ENCODE peak calls at places on chromosome 9, in five cellular contexts. One of them, this sample, is unnamed.
A peak's percentile ranks its signal among the peaks of the same experiment; 100 is the strongest.

GRCh38 chr9:113511856-113512761 is 48.6 kb downstream of the RGS3 start:
- DNase-seq in endodermal cell: no peak
- DNase-seq in cardiac muscle cell: no peak
- DNase-seq in PC-3: no peak
- DNase-seq in tibial artery: no peak
- DNase-seq in this sample: peak; percentile 72

GRCh38 chr9:134326754-134327526 is 685 bp downstream of the RXRA start:
- DNase-seq in endodermal cell: peak; percentile 74
- DNase-seq in tibial artery: no peak
- DNase-seq in PC-3: peak; percentile 8
- DNase-seq in cardiac muscle cell: peak; percentile 74
- DNase-seq in this sample: no peak

GRCh38 chr9:87212563-87213154 is 265.4 kb upstream of the GAS1 start:
- DNase-seq in endodermal cell: no peak
- DNase-seq in PC-3: peak; percentile 53
- DNase-seq in tibial artery: no peak
- DNase-seq in cardiac muscle cell: no peak
- DNase-seq in this sample: no peak

GRCh38 chr9:107286057-107286456 is 3.0 kb downstream of the RAD23B start:
- DNase-seq in endodermal cell: no peak
- DNase-seq in tibial artery: no peak
- DNase-seq in PC-3: peak; percentile 52
- DNase-seq in cardiac muscle cell: peak; percentile 15
- DNase-seq in this sample: no peak

GRCh38 chr9:133632806-133633680 is 3.1 kb upstream of the DBH start:
- DNase-seq in PC-3: no peak
- DNase-seq in tibial artery: no peak
- DNase-seq in endodermal cell: no peak
- DNase-seq in cardiac muscle cell: peak; percentile 56
- DNase-seq in this sample: no peak

GRCh38 chr9:112029921-112030444 is 133.4 kb downstream of the UGCG start:
- DNase-seq in endodermal cell: peak; percentile 50
- DNase-seq in tibial artery: no peak
- DNase-seq in cardiac muscle cell: peak; percentile 14
- DNase-seq in PC-3: peak; percentile 79
- DNase-seq in this sample: no peak

GRCh38 chr9:89304479-89305188 is 6.4 kb upstream of the CKS2 start:
- DNase-seq in PC-3: no peak
- DNase-seq in endodermal cell: no peak
- DNase-seq in cardiac muscle cell: no peak
- DNase-seq in tibial artery: no peak
- DNase-seq in this sample: no peak

GRCh38 chr9:122084276-122084675 is 8.8 kb downstream of the TTLL11 start:
- DNase-seq in cardiac muscle cell: no peak
- DNase-seq in tibial artery: no peak
- DNase-seq in PC-3: no peak
- DNase-seq in endodermal cell: no peak
- DNase-seq in this sample: no peak

GRCh38 chr9:90365646-90366045 is 277.0 kb downstream of the DIRAS2 start:
- DNase-seq in tibial artery: no peak
- DNase-seq in cardiac muscle cell: no peak
- DNase-seq in endodermal cell: no peak
- DNase-seq in PC-3: no peak
- DNase-seq in this sample: no peak

GRCh38 chr9:127955294-127956015 is 17.8 kb upstream of the DPM2 start:
- DNase-seq in tibial artery: no peak
- DNase-seq in cardiac muscle cell: no peak
- DNase-seq in endodermal cell: peak; percentile 94
- DNase-seq in PC-3: peak; percentile 95
- DNase-seq in this sample: peak; percentile 64

GRCh38 chr9:74570879-74571512 is 73.9 kb downstream of the RORB start:
- DNase-seq in tibial artery: no peak
- DNase-seq in PC-3: peak; percentile 47
- DNase-seq in cardiac muscle cell: peak; percentile 56
- DNase-seq in endodermal cell: peak; percentile 68
- DNase-seq in this sample: peak; percentile 47

GRCh38 chr9:99726758-99727157 is 94.9 kb upstream of the NR4A3 start:
- DNase-seq in cardiac muscle cell: no peak
- DNase-seq in endodermal cell: no peak
- DNase-seq in PC-3: no peak
- DNase-seq in tibial artery: no peak
- DNase-seq in this sample: no peak

GRCh38 chr9:128285033-128285784 is 9.1 kb downstream of the SWI5 start:
- DNase-seq in cardiac muscle cell: no peak
- DNase-seq in tibial artery: no peak
- DNase-seq in endodermal cell: no peak
- DNase-seq in PC-3: no peak
- DNase-seq in this sample: no peak

GRCh38 chr9:117917873-117918272 is 213.7 kb downstream of the TLR4 start:
- DNase-seq in cardiac muscle cell: no peak
- DNase-seq in PC-3: no peak
- DNase-seq in tibial artery: no peak
- DNase-seq in endodermal cell: no peak
- DNase-seq in this sample: no peak

GRCh38 chr9:129275626-129276247 is 97.7 kb upstream of the IER5L start:
- DNase-seq in cardiac muscle cell: no peak
- DNase-seq in tibial artery: peak; percentile 4
- DNase-seq in PC-3: peak; percentile 43
- DNase-seq in endodermal cell: peak; percentile 48
- DNase-seq in this sample: peak; percentile 23

GRCh38 chr9:9558907-9559306 is 1053.9 kb downstream of the PTPRD start:
- DNase-seq in endodermal cell: no peak
- DNase-seq in tibial artery: no peak
- DNase-seq in PC-3: no peak
- DNase-seq in cardiac muscle cell: no peak
- DNase-seq in this sample: no peak

GRCh38 chr9:27622688-27623340 is 49.5 kb upstream of the C9orf72 start:
- DNase-seq in PC-3: peak; percentile 70
- DNase-seq in cardiac muscle cell: no peak
- DNase-seq in endodermal cell: no peak
- DNase-seq in tibial artery: no peak
- DNase-seq in this sample: no peak

GRCh38 chr9:127847155-127847463 is 7.3 kb downstream of the ENG start:
- DNase-seq in tibial artery: peak; percentile 53
- DNase-seq in endodermal cell: no peak
- DNase-seq in PC-3: no peak
- DNase-seq in cardiac muscle cell: peak; percentile 57
- DNase-seq in this sample: no peak

GRCh38 chr9:123537809-123538208 is 181.8 kb downstream of the CRB2 start:
- DNase-seq in tibial artery: no peak
- DNase-seq in endodermal cell: no peak
- DNase-seq in PC-3: no peak
- DNase-seq in cardiac muscle cell: no peak
- DNase-seq in this sample: no peak

GRCh38 chr9:34249274-34249673 is 70.4 kb downstream of the UBAP1 start:
- DNase-seq in PC-3: no peak
- DNase-seq in endodermal cell: no peak
- DNase-seq in tibial artery: no peak
- DNase-seq in cardiac muscle cell: no peak
- DNase-seq in this sample: no peak

GRCh38 chr9:112648624-112649023 is 69.3 kb downstream of the INIP start:
- DNase-seq in PC-3: no peak
- DNase-seq in endodermal cell: no peak
- DNase-seq in cardiac muscle cell: no peak
- DNase-seq in tibial artery: no peak
- DNase-seq in this sample: no peak

GRCh38 chr9:105475302-105475701 is 27.5 kb downstream of the FSD1L start:
- DNase-seq in PC-3: peak; percentile 30
- DNase-seq in cardiac muscle cell: peak; percentile 52
- DNase-seq in tibial artery: no peak
- DNase-seq in endodermal cell: no peak
- DNase-seq in this sample: no peak

GRCh38 chr9:78982849-78983248 is 588.9 kb upstream of the TLE4 start:
- DNase-seq in PC-3: peak; percentile 65
- DNase-seq in cardiac muscle cell: no peak
- DNase-seq in endodermal cell: no peak
- DNase-seq in tibial artery: no peak
- DNase-seq in this sample: no peak
- TF ChIP-seq CTCF in PC-3: no peak
- TF ChIP-seq CTCF in cardiac muscle cell: no peak
- TF ChIP-seq CTCF in endodermal cell: no peak
- TF ChIP-seq CTCF in tibial artery: no peak
- TF ChIP-seq CTCF in this sample: no peak

DNA sequence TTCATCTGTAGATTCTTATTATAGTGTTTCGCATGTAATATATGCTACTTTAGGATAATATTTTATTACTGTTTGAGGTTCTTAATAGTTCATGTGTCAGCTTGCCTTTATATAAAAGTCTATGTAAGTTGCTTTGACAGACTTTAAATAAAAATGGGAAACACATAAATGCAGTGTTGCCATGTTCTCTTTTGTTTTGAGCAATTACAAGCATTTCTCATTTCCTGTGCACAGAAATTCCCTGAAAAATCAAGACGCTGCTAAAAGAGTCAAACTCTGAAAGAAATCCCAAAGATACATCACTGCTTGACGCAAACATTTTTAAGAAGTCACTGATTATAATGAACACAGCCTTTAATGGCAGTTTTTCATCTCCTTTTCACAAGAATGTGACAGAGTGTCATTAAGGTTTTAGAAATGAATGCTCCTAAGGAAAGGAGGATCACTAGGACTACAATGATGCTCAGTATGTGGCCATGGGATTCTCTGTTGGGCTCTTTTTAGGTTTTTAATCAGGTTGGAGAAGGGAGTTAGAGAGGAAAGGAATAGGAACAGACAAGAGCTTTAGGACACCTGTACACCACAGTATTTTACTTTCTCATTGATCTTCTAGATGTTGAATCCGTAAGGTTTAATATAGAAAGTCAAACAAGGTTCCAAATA is 29.4 kb downstream of the ZCCHC7 start:
- DNase-seq in PC-3: no peak
- DNase-seq in endodermal cell: no peak
- DNase-seq in tibial artery: no peak
- DNase-seq in cardiac muscle cell: no peak
- DNase-seq in this sample: no peak
- H3K36me3 ChIP-seq in PC-3: no peaks in the 10 kb centered on the region
- H3K36me3 ChIP-seq in endodermal cell: peaks cover 4% of the 10 kb centered on the region
- H3K36me3 ChIP-seq in tibial artery: no peaks in the 10 kb centered on the region
- H3K36me3 ChIP-seq in cardiac muscle cell: no peaks in the 10 kb centered on the region
- H3K36me3 ChIP-seq in this sample: no peaks in the 10 kb centered on the region

GRCh38 chr9:92666912-92667532 is 2.9 kb downstream of the IPPK start:
- DNase-seq in endodermal cell: peak; percentile 21
- DNase-seq in PC-3: no peak
- DNase-seq in cardiac muscle cell: no peak
- DNase-seq in tibial artery: no peak
- DNase-seq in this sample: peak; percentile 17

GRCh38 chr9:92668746-92669526 is 995 bp downstream of the IPPK start:
- DNase-seq in tibial artery: no peak
- DNase-seq in PC-3: peak; percentile 50
- DNase-seq in cardiac muscle cell: peak; percentile 47
- DNase-seq in endodermal cell: peak; percentile 63
- DNase-seq in this sample: peak; percentile 73

GRCh38 chr9:92671323-92671722 is 1.4 kb upstream of the IPPK start:
- DNase-seq in endodermal cell: peak; percentile 68
- DNase-seq in cardiac muscle cell: no peak
- DNase-seq in PC-3: peak; percentile 81
- DNase-seq in tibial artery: no peak
- DNase-seq in this sample: peak; percentile 47

GRCh38 chr9:92669527-92669889 is 423 bp downstream of the IPPK start:
- DNase-seq in PC-3: no peak
- DNase-seq in endodermal cell: peak; percentile 75
- DNase-seq in cardiac muscle cell: no peak
- DNase-seq in tibial artery: peak; percentile 33
- DNase-seq in this sample: no peak

DNA sequence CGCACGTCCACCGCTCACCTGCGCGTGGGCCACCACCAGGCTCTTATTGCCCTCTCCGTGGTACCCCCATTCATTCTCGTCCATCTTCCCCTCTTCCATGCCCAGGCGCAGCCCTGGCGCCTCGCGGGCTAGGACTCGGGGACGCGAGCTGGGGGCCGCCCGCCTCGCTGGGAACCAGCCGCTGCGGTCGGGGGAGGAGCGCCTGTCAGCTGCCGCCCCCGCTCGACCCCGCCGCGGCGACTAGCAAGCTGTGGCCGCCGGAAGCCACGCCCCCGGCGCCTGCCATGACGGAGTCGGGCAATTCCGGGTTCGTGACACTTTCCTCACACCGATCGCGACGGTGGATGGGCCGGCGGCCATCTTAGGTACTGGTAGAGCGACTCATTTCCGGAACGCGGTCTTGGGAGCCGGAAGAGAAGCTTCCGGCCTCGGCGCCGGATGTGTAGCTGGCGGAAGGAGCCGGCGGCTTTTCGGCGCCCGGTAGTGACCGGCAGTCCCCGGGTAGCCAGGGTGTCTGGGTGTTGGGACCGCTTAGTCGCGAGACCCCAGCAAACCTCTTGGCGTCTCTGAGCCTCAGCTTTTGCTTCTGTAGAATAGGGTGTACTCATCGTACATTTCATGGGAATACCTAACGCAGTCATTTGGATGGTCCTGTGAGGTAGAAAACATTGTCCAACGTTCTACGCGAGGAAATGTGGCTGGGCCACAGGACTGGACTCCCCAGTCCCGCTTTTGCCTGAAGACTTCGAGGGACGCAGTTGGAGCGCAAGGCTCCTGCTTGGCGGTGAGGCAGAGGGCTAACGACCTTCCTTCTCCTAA is at the start of gene IPPK:
- DNase-seq in PC-3: peak; percentile 97
- DNase-seq in tibial artery: peak; percentile 99
- DNase-seq in cardiac muscle cell: peak; percentile 99
- DNase-seq in endodermal cell: peak; percentile 99
- DNase-seq in this sample: peak; percentile 97
- H3K9me3 ChIP-seq in PC-3: no peaks in the 10 kb centered on the region
- H3K9me3 ChIP-seq in tibial artery: no peaks in the 10 kb centered on the region
- H3K9me3 ChIP-seq in cardiac muscle cell: no peaks in the 10 kb centered on the region
- H3K9me3 ChIP-seq in endodermal cell: no peaks in the 10 kb centered on the region
- H3K9me3 ChIP-seq in this sample: no peaks in the 10 kb centered on the region

GRCh38 chr9:83448606-83449005 is 89.6 kb downstream of the FRMD3 start:
- DNase-seq in PC-3: no peak
- DNase-seq in cardiac muscle cell: no peak
- DNase-seq in endodermal cell: no peak
- DNase-seq in tibial artery: no peak
- DNase-seq in this sample: no peak

GRCh38 chr9:83449166-83449565 is 89.0 kb downstream of the FRMD3 start:
- DNase-seq in endodermal cell: no peak
- DNase-seq in tibial artery: no peak
- DNase-seq in PC-3: no peak
- DNase-seq in cardiac muscle cell: no peak
- DNase-seq in this sample: no peak

GRCh38 chr9:83447351-83447750 is 90.8 kb downstream of the FRMD3 start:
- DNase-seq in tibial artery: no peak
- DNase-seq in PC-3: no peak
- DNase-seq in cardiac muscle cell: no peak
- DNase-seq in endodermal cell: no peak
- DNase-seq in this sample: no peak

GRCh38 chr9:83444110-83444509 is 94.1 kb downstream of the FRMD3 start:
- DNase-seq in tibial artery: peak; percentile 42
- DNase-seq in PC-3: no peak
- DNase-seq in endodermal cell: no peak
- DNase-seq in cardiac muscle cell: no peak
- DNase-seq in this sample: no peak

DNA sequence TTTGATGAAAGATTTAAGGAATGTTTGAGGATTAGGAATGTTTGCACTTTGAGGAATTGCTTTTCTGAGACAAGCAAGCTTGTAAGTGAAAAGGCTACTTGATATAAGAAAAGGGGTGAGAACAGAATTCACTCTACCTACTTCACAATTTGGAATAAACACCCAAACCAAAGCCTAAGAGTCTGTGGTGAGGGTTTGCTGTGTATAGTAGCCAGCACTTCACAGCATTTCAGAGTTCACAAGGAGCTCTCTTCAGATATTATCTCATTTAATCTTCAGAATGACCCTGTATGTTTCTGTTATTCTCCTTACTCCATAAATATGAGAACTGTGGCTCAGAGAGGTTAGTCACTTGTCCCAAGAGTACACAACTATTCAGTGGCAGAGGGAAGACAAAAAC is 92.5 kb downstream of the FRMD3 start:
- DNase-seq in cardiac muscle cell: no peak
- DNase-seq in tibial artery: no peak
- DNase-seq in endodermal cell: no peak
- DNase-seq in PC-3: no peak
- DNase-seq in this sample: no peak
- TF ChIP-seq CTCF in cardiac muscle cell: no peak
- TF ChIP-seq CTCF in tibial artery: no peak
- TF ChIP-seq CTCF in endodermal cell: no peak
- TF ChIP-seq CTCF in PC-3: no peak
- TF ChIP-seq CTCF in this sample: no peak

This sample was measured in Peyer's patch.